ENCODE peak calls at places on chromosomes 6 and 20, in four cellular contexts. K, J, W and L are unnamed samples.

GRCh38 chr6:166627875-166628849 is 1.1 kb upstream of the RPS6KA2 start:
- DNase-seq in K (peak; percentile 74), J (peak; percentile 95), W (peak; percentile 78), L (peak; percentile 88)

GRCh38 chr6:9136141-9136865 is 701.0 kb upstream of the SLC35B3 start:
- DNase-seq in K (no peak), J (no peak), W (no peak), L (no peak)

GRCh38 chr6:33904050-33904827 is 100.4 kb upstream of the MLN start:
- DNase-seq in K (no peak), J (peak; percentile 89), W (peak; percentile 88), L (no peak)

GRCh38 chr6:41560440-41561192 is 14.4 kb downstream of the FOXP4 start:
- DNase-seq in K (peak; percentile 42), J (peak; percentile 95), W (peak; percentile 91), L (peak; percentile 75)

GRCh38 chr20:38153011-38153329 is 12.1 kb downstream of the TGM2 start:
- DNase-seq in K (no peak), J (no peak), W (no peak), L (no peak)

GRCh38 chr6:26224940-26225847 is 138.0 kb downstream of the HFE start:
- DNase-seq in K (no peak), J (peak; percentile 82), W (no peak), L (no peak)

GRCh38 chr6:155245871-155246270 is 17.9 kb upstream of the CLDN20 start:
- DNase-seq in K (no peak), J (no peak), W (no peak), L (no peak)

GRCh38 chr20:43914697-43915208 is at the start of gene TOX2:
- DNase-seq in K (peak; percentile 83), J (peak; percentile 86), W (peak; percentile 59), L (no peak)

GRCh38 chr20:4559906-4560305 is 161.8 kb upstream of the PRND start:
- DNase-seq in K (no peak), J (no peak), W (no peak), L (no peak)

GRCh38 chr6:17710331-17710730 is 3.6 kb upstream of the NUP153 start:
- DNase-seq in K (no peak), J (no peak), W (no peak), L (no peak)

GRCh38 chr6:37319856-37320255 is 33.9 kb upstream of the RNF8 start:
- DNase-seq in K (no peak), J (no peak), W (no peak), L (no peak)

GRCh38 chr6:150293423-150294280 is 75.2 kb upstream of the IYD start:
- DNase-seq in K (peak; percentile 61), J (no peak), W (no peak), L (no peak)

GRCh38 chr20:33667245-33668086 is 723 bp downstream of the ACTL10 start:
- DNase-seq in K (peak; percentile 88), J (peak; percentile 92), W (peak; percentile 82), L (no peak)

GRCh38 chr6:147063469-147064031 is 140.7 kb upstream of the STXBP5 start:
- DNase-seq in K (no peak), J (no peak), W (no peak), L (no peak)

GRCh38 chr6:90131614-90132423 is 164.8 kb downstream of the BACH2 start:
- DNase-seq in K (no peak), J (no peak), W (no peak), L (peak; percentile 86)

GRCh38 chr20:41462372-41463161 is 95.9 kb upstream of the EMILIN3 start:
- DNase-seq in K (no peak), J (no peak), W (no peak), L (no peak)

GRCh38 chr6:115910147-115910546 is 150.5 kb downstream of the FRK start:
- DNase-seq in K (no peak), J (no peak), W (no peak), L (no peak)

GRCh38 chr20:47568019-47568418 is 66.3 kb downstream of the NCOA3 start:
- DNase-seq in K (no peak), J (no peak), W (no peak), L (no peak)

GRCh38 chr6:144778056-144778455 is 492.9 kb downstream of the UTRN start:
- DNase-seq in K (no peak), J (no peak), W (no peak), L (no peak)

GRCh38 chr6:79031821-79032590 is 46.0 kb downstream of the PHIP start:
- DNase-seq in K (no peak), J (no peak), W (no peak), L (no peak)

GRCh38 chr6:20328266-20328946 is 73.3 kb upstream of the E2F3 start:
- DNase-seq in K (no peak), J (no peak), W (no peak), L (no peak)

GRCh38 chr6:108684809-108685329 is 124.2 kb downstream of the FOXO3 start:
- DNase-seq in K (no peak), J (no peak), W (no peak), L (no peak)

GRCh38 chr20:35465976-35466375 is 10.6 kb downstream of the CEP250 start:
- DNase-seq in K (no peak), J (no peak), W (no peak), L (no peak)

GRCh38 chr6:41691426-41692079 is 43.9 kb downstream of the TFEB start:
- DNase-seq in K (no peak), J (peak; percentile 17), W (peak; percentile 37), L (no peak)

GRCh38 chr20:62978559-62978938 is 26.0 kb downstream of the SLC17A9 start:
- DNase-seq in K (no peak), J (no peak), W (no peak), L (no peak)

GRCh38 chr20:62979310-62979709 is 26.8 kb downstream of the SLC17A9 start:
- DNase-seq in K (no peak), J (no peak), W (no peak), L (no peak)

GRCh38 chr20:62980970-62981369 is 25.8 kb downstream of the BHLHE23 start:
- DNase-seq in K (peak; percentile 75), J (no peak), W (no peak), L (no peak)

GRCh38 chr20:62979876-62980373 is 26.8 kb downstream of the BHLHE23 start:
- DNase-seq in K (no peak), J (no peak), W (no peak), L (no peak)

DNA sequence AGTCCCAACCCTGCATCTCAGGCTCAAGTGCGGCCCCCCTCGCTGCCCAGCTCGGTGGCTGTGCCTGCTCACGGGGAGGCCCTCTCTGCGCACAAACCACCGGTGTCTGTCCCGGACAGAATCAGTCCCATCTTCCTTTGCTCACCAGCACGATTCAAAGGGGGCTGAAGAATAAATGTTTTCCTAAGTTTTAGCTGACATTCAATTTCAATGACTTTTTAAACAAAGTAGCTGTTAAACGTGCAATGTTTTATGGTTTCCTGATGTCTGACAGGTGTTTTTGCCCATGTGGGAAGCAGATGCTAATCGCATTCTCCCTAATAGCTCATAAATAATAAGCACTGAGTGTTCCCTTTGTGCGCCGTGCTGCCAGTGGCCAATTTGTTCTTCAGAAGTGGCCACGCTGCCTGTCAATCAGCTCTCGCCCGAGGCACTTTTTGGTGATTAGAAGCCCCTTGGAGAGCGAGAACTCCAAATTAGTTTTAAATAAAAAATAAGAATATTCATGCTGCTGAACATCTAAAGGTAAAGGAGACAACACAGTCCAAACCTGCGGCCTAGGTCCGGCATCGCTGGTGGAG is 26.3 kb downstream of the BHLHE23 start:
- DNase-seq in K (peak; percentile 59), J (no peak), W (no peak), L (no peak)
- H3K27me3 ChIP-seq in K (peaks cover 35% of the 10 kb centered on the region), J (peaks cover 78% of the 10 kb centered on the region), W (peaks cover 47% of the 10 kb centered on the region), L (peaks cover 100% of the 10 kb centered on the region)

DNA sequence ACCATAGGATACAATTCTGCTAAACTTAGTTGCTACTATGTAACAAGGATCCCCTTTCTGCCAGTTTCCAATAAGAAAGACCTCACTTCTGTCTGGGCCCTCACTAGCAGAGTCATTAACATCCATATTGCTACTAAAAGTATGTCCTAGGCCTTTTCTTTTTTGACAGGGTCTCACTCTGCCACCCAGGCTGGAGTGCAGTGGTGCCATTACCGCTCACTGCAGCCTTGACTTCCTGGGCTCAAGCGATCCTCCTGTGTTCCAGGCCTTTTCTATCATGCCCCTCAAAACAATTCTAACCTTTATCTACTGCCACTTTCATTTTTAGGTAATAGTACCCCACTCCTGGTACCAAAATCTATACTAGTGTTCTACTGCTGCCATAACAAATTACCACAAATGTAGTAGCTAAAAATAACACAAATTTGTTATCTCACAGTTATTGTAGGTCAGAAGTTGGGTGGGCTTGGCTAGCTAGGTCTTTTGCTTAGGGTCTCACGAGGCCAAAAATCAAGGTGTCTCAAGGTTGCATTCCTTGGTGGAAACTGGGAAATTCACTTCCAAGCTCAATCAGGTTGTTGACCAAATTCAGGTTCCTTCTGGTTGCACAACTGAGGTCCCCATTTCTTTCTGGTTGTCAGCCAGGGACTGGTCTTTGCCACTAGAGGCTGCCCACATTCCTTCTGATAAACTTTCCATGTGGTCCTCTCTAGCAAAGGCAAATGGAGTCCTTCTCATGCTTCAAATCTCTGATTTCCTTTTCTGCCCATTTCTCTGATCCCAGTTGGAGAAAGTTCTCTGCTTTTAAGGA is 3.0 kb downstream of the CSNK2A1 start:
- DNase-seq in K (no peak), J (no peak), W (no peak), L (no peak)
- H3K4me1 ChIP-seq in K (peaks cover 15% of the 10 kb centered on the region), J (peaks cover 84% of the 10 kb centered on the region), W (peaks cover 67% of the 10 kb centered on the region), L (peaks cover 60% of the 10 kb centered on the region)

GRCh38 chr20:24116611-24117010 is 128.0 kb upstream of the GGTLC1 start:
- DNase-seq in K (no peak), J (no peak), W (no peak), L (no peak)

GRCh38 chr20:24117386-24117785 is 128.8 kb upstream of the GGTLC1 start:
- DNase-seq in K (no peak), J (no peak), W (no peak), L (no peak)

GRCh38 chr20:24118096-24118780 is 129.7 kb upstream of the GGTLC1 start:
- DNase-seq in K (no peak), J (no peak), W (no peak), L (no peak)

GRCh38 chr20:24118781-24119175 is 130.2 kb upstream of the GGTLC1 start:
- DNase-seq in K (peak; percentile 52), J (no peak), W (no peak), L (no peak)
- H3K4me3 ChIP-seq in K (no peak overlapping the region), J (no peak overlapping the region), W (no peak overlapping the region), L (no peak overlapping the region)

GRCh38 chr6:135116566-135116965 is 61.9 kb upstream of the HBS1L start:
- DNase-seq in K (peak; percentile 4), J (no peak), W (no peak), L (no peak)

GRCh38 chr6:135114355-135115145 is 59.9 kb upstream of the HBS1L start:
- DNase-seq in K (no peak), J (no peak), W (no peak), L (no peak)

GRCh38 chr6:135115411-135116293 is 61.0 kb upstream of the HBS1L start:
- DNase-seq in K (no peak), J (no peak), W (no peak), L (no peak)

GRCh38 chr6:135117413-135117968 is 62.9 kb upstream of the HBS1L start:
- DNase-seq in K (no peak), J (no peak), W (no peak), L (no peak)

GRCh38 chr6:135113855-135114254 is 59.2 kb upstream of the HBS1L start:
- DNase-seq in K (no peak), J (no peak), W (no peak), L (no peak)
- H3K27me3 ChIP-seq in K (no peaks in the 10 kb centered on the region), J (no peaks in the 10 kb centered on the region), W (no peaks in the 10 kb centered on the region), L (no peaks in the 10 kb centered on the region)

DNA sequence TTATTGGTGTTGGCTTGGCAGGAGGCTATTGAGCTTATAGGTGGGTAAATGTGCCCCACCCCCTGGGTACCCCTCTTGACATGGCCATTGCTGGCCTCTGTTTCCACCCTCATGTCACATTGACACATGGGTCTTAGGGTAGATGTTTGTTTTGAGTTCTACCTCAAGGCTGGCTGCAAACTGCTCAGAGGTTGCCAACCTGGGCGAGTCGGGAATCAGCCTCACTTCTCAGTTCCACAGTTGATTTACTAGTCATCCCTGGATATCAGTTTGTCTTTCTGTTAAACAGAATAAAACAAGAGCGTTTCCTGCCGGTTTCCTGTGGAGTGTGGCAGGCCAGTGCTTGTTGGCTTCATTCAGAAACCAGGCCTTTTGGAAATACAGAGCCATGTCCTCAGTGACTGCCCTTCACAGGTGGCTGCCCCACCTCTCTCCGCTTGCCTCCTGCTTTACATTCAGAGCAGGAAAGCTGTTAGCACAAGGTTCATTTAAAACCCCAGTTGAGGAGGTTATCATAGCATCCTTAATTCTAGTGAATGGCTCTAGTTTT is 105.6 kb downstream of the TCP11 start:
- DNase-seq in K (no peak), J (no peak), W (no peak), L (no peak)
- H3K4me1 ChIP-seq in K (peaks cover 23% of the 10 kb centered on the region), J (peaks cover 73% of the 10 kb centered on the region), W (no peaks in the 10 kb centered on the region), L (peaks cover 49% of the 10 kb centered on the region)